ENCODE peak calls at places on chromosomes 4 and X, in six cellular contexts. One of them, this sample, is unnamed.

GRCh38 chrX:136166221-136166855 is 19.0 kb downstream of the FHL1 start:
- DNase-seq in endothelial cell: no peak
- DNase-seq in HCT116: no peak
- DNase-seq in B cell: no peak
- DNase-seq in RWPE1: no peak
- DNase-seq in heart left ventricle: no peak
- DNase-seq in this sample: no peak

GRCh38 chr4:74311696-74312313 is 3.5 kb downstream of the EPGN start:
- DNase-seq in endothelial cell: peak
- DNase-seq in HCT116: peak
- DNase-seq in B cell: no peak
- DNase-seq in RWPE1: peak
- DNase-seq in heart left ventricle: no peak
- DNase-seq in this sample: peak

GRCh38 chr4:138894688-138895087 is 120.9 kb upstream of the NOCT start:
- DNase-seq in endothelial cell: no peak
- DNase-seq in HCT116: no peak
- DNase-seq in B cell: no peak
- DNase-seq in RWPE1: no peak
- DNase-seq in heart left ventricle: no peak
- DNase-seq in this sample: no peak

GRCh38 chr4:184403384-184403781 is 71.0 kb downstream of the IRF2 start:
- DNase-seq in endothelial cell: no peak
- DNase-seq in HCT116: no peak
- DNase-seq in B cell: no peak
- DNase-seq in RWPE1: no peak
- DNase-seq in heart left ventricle: no peak
- DNase-seq in this sample: no peak

GRCh38 chrX:21975827-21976226 is 35.3 kb downstream of the SMS start:
- DNase-seq in endothelial cell: no peak
- DNase-seq in HCT116: no peak
- DNase-seq in B cell: no peak
- DNase-seq in RWPE1: no peak
- DNase-seq in heart left ventricle: no peak
- DNase-seq in this sample: no peak

GRCh38 chr4:152536545-152537182 is 772 bp upstream of the FBXW7 start:
- DNase-seq in endothelial cell: no peak
- DNase-seq in HCT116: peak
- DNase-seq in B cell: no peak
- DNase-seq in RWPE1: peak
- DNase-seq in heart left ventricle: peak
- DNase-seq in this sample: peak

GRCh38 chr4:41927761-41928499 is 7.3 kb upstream of the TMEM33 start:
- DNase-seq in endothelial cell: no peak
- DNase-seq in HCT116: no peak
- DNase-seq in B cell: no peak
- DNase-seq in RWPE1: no peak
- DNase-seq in heart left ventricle: no peak
- DNase-seq in this sample: no peak

GRCh38 chr4:128757712-128758111 is 51.8 kb upstream of the JADE1 start:
- DNase-seq in endothelial cell: no peak
- DNase-seq in HCT116: no peak
- DNase-seq in B cell: no peak
- DNase-seq in RWPE1: no peak
- DNase-seq in heart left ventricle: peak
- DNase-seq in this sample: no peak

GRCh38 chr4:119626420-119626819 is 2.2 kb downstream of the PDE5A start:
- DNase-seq in endothelial cell: no peak
- DNase-seq in HCT116: no peak
- DNase-seq in B cell: no peak
- DNase-seq in RWPE1: no peak
- DNase-seq in heart left ventricle: no peak
- DNase-seq in this sample: no peak

GRCh38 chr4:6962211-6963041 is 52.8 kb downstream of the TBC1D14 start:
- DNase-seq in endothelial cell: no peak
- DNase-seq in HCT116: no peak
- DNase-seq in B cell: no peak
- DNase-seq in RWPE1: no peak
- DNase-seq in heart left ventricle: no peak
- DNase-seq in this sample: no peak

GRCh38 chr4:140136509-140136908 is 17.5 kb downstream of the MAML3 start:
- DNase-seq in endothelial cell: no peak
- DNase-seq in HCT116: no peak
- DNase-seq in B cell: no peak
- DNase-seq in RWPE1: peak
- DNase-seq in heart left ventricle: no peak
- DNase-seq in this sample: no peak

GRCh38 chrX:21770631-21771321 is 12.9 kb upstream of the SMPX start:
- DNase-seq in endothelial cell: no peak
- DNase-seq in HCT116: peak
- DNase-seq in B cell: no peak
- DNase-seq in RWPE1: no peak
- DNase-seq in heart left ventricle: no peak
- DNase-seq in this sample: no peak

GRCh38 chr4:100372432-100372831 is 145.4 kb downstream of the EMCN start:
- DNase-seq in endothelial cell: peak
- DNase-seq in HCT116: no peak
- DNase-seq in B cell: no peak
- DNase-seq in RWPE1: peak
- DNase-seq in heart left ventricle: no peak
- DNase-seq in this sample: no peak

GRCh38 chrX:3345281-3346081 is 971 bp downstream of the MXRA5 start:
- DNase-seq in endothelial cell: peak
- DNase-seq in HCT116: no peak
- DNase-seq in B cell: no peak
- DNase-seq in RWPE1: peak
- DNase-seq in heart left ventricle: peak
- DNase-seq in this sample: no peak

DNA sequence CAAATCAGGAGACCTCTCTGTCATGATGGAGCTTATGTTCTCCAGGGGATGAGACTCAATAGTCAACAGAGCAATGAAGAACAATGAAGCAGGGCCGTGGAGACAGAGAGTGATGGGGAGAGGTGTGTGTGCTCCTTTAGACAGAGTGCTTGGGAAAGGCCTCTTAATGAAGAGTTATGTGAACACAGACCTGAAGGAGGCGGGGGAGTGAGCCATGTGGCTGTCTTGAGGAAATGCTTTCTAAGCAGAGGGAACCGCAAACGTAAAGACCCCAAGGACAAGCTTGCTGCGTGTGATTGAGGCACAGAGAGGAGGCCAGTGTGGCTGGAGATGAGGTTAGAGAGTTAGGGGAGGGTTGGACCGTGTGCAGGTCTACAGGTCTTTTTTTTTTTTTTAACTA is 53.1 kb downstream of the CHRNA9 start:
- DNase-seq in endothelial cell: no peak
- DNase-seq in HCT116: no peak
- DNase-seq in B cell: no peak
- DNase-seq in RWPE1: no peak
- DNase-seq in heart left ventricle: no peak
- DNase-seq in this sample: no peak
- TF ChIP-seq CTCF in endothelial cell: no peak
- TF ChIP-seq CTCF in HCT116: no peak
- TF ChIP-seq CTCF in B cell: no peak
- TF ChIP-seq CTCF in RWPE1: no peak
- TF ChIP-seq CTCF in heart left ventricle: no peak
- TF ChIP-seq CTCF in this sample: no peak

GRCh38 chr4:173752610-173753009 is 222.6 kb upstream of the HAND2 start:
- DNase-seq in endothelial cell: peak
- DNase-seq in HCT116: peak
- DNase-seq in B cell: no peak
- DNase-seq in RWPE1: no peak
- DNase-seq in heart left ventricle: no peak
- DNase-seq in this sample: no peak
- TF ChIP-seq CTCF in endothelial cell: peak
- TF ChIP-seq CTCF in HCT116: peak
- TF ChIP-seq CTCF in B cell: no peak
- TF ChIP-seq CTCF in RWPE1: peak
- TF ChIP-seq CTCF in heart left ventricle: peak
- TF ChIP-seq CTCF in this sample: peak

DNA sequence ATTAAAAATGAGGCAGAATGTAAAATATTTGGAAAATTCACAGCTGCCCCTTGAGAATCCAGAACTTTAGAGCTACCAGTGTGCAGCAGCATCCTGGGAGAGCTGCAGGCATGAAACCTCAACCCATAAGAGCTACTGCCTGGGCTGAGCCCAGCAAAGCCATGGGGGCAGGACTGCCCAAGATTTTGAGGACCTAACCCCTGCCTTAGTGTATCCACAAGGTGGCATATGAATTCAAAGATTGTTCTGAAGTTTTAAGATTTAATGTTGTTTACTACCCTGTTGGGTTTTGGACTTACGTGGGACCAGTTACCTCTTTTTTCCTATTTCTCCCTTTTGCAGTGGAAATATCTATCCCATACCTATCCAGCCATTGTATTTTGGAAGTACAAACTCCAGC is 26.4 kb downstream of the CASP6 start:
- DNase-seq in endothelial cell: no peak
- DNase-seq in HCT116: no peak
- DNase-seq in B cell: no peak
- DNase-seq in RWPE1: no peak
- DNase-seq in heart left ventricle: no peak
- DNase-seq in this sample: no peak
- TF ChIP-seq CTCF in endothelial cell: no peak
- TF ChIP-seq CTCF in HCT116: no peak
- TF ChIP-seq CTCF in B cell: no peak
- TF ChIP-seq CTCF in RWPE1: no peak
- TF ChIP-seq CTCF in heart left ventricle: no peak
- TF ChIP-seq CTCF in this sample: no peak

DNA sequence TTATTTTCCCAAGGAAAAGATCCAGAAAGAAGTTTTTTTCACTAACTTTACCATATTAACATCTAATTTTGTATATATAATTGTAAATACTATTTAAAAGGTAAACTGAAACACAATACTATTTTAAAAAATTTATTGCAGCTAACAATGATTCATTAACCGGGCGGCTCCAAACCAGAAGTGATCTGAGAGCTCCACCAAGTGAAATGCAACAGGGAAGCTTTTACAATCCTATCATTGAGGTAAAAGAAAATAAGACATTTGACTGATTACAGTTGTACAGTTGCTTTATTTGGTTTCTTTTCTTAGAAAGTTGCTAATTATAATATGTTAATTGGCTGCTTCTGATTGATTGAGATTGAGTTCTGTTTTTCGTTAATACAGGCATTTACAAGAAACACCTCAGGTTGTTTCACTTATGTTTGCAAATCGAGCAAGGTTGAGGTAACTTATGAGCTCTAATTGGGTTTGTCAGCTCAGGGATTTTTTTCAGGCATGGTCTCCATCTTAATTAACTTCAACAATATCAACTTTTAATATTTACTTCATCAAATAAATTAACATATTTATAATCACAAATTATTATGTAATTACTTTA is 220.2 kb upstream of the UGT8 start:
- DNase-seq in endothelial cell: no peak
- DNase-seq in HCT116: no peak
- DNase-seq in B cell: no peak
- DNase-seq in RWPE1: peak
- DNase-seq in heart left ventricle: no peak
- DNase-seq in this sample: no peak
- TF ChIP-seq CTCF in endothelial cell: no peak
- TF ChIP-seq CTCF in HCT116: peak
- TF ChIP-seq CTCF in B cell: no peak
- TF ChIP-seq CTCF in RWPE1: peak
- TF ChIP-seq CTCF in heart left ventricle: peak
- TF ChIP-seq CTCF in this sample: peak

GRCh38 chr4:185589067-185589844 is 53.9 kb upstream of the PDLIM3 start:
- DNase-seq in endothelial cell: no peak
- DNase-seq in HCT116: peak
- DNase-seq in B cell: no peak
- DNase-seq in RWPE1: no peak
- DNase-seq in heart left ventricle: no peak
- DNase-seq in this sample: no peak

GRCh38 chr4:185591679-185592141 is 56.4 kb upstream of the PDLIM3 start:
- DNase-seq in endothelial cell: no peak
- DNase-seq in HCT116: no peak
- DNase-seq in B cell: no peak
- DNase-seq in RWPE1: no peak
- DNase-seq in heart left ventricle: no peak
- DNase-seq in this sample: no peak

GRCh38 chr4:185590982-185591381 is 55.7 kb upstream of the PDLIM3 start:
- DNase-seq in endothelial cell: no peak
- DNase-seq in HCT116: no peak
- DNase-seq in B cell: no peak
- DNase-seq in RWPE1: no peak
- DNase-seq in heart left ventricle: no peak
- DNase-seq in this sample: no peak

GRCh38 chr4:185592438-185592837 is 57.1 kb upstream of the PDLIM3 start:
- DNase-seq in endothelial cell: no peak
- DNase-seq in HCT116: no peak
- DNase-seq in B cell: no peak
- DNase-seq in RWPE1: no peak
- DNase-seq in heart left ventricle: no peak
- DNase-seq in this sample: no peak

GRCh38 chr4:185592845-185593488 is 57.7 kb upstream of the PDLIM3 start:
- DNase-seq in endothelial cell: no peak
- DNase-seq in HCT116: no peak
- DNase-seq in B cell: no peak
- DNase-seq in RWPE1: no peak
- DNase-seq in heart left ventricle: no peak
- DNase-seq in this sample: no peak
- TF ChIP-seq CTCF in endothelial cell: no peak
- TF ChIP-seq CTCF in HCT116: no peak
- TF ChIP-seq CTCF in B cell: no peak
- TF ChIP-seq CTCF in RWPE1: no peak
- TF ChIP-seq CTCF in heart left ventricle: no peak
- TF ChIP-seq CTCF in this sample: peak

This sample was measured in GM13977.